ENCODE peak calls at places on chromosomes 5 and 9, in four cellular contexts. O is heart right ventricle, C is left lung, H is foreskin keratinocyte. A is an unnamed sample. For H3K4me1, the result is how much of the 10 kb centered on the place peaks cover.

GRCh38 chr5:58842851-58843250 is 260.0 kb downstream of the RAB3C start:
- DNase-seq in O (no peak), C (no peak), H (no peak), A (no peak)

GRCh38 chr5:13566903-13567339 is 377.6 kb downstream of the DNAH5 start:
- DNase-seq in C (no peak), O (no peak), H (peak), A (no peak)

GRCh38 chr5:72179816-72180440 is 72.7 kb downstream of the MAP1B start:
- DNase-seq in O (no peak), H (no peak), C (no peak), A (no peak)

GRCh38 chr5:65334077-65334476 is 147.6 kb downstream of the ADAMTS6 start:
- DNase-seq in C (no peak), O (no peak), H (peak), A (no peak)

GRCh38 chr9:35910613-35911488 is 1.6 kb downstream of the SPAAR start:
- DNase-seq in H (no peak), O (peak), C (no peak), A (no peak)

GRCh38 chr5:171826132-171826531 is 40.5 kb downstream of the SMIM23 start:
- DNase-seq in H (no peak), O (no peak), C (no peak), A (peak)

GRCh38 chr5:60972225-60972624 is 27.2 kb downstream of the NDUFAF2 start:
- DNase-seq in C (no peak), H (no peak), O (no peak), A (no peak)

GRCh38 chr5:15585128-15585527 is 85.1 kb downstream of the FBXL7 start:
- DNase-seq in C (no peak), O (no peak), H (peak), A (no peak)

GRCh38 chr9:106218854-106219253 is 524.5 kb downstream of the TMEM38B start:
- DNase-seq in H (no peak), O (no peak), C (no peak), A (no peak)

GRCh38 chr9:33076031-33076359 is 479 bp downstream of the SMU1 start:
- DNase-seq in C (no peak), O (no peak), H (no peak), A (no peak)

GRCh38 chr5:93658044-93658443 is 75.0 kb downstream of the NR2F1 start:
- DNase-seq in H (no peak), C (no peak), O (no peak), A (no peak)

GRCh38 chr5:39501403-39501802 is 76.6 kb upstream of the DAB2 start:
- DNase-seq in H (peak), O (peak), C (no peak), A (peak)

GRCh38 chr5:36607114-36607561 is 732 bp downstream of the SLC1A3 start:
- DNase-seq in H (no peak), O (peak), C (peak), A (peak)

GRCh38 chr9:121652838-121653231 is 1.4 kb downstream of the DAB2IP start:
- DNase-seq in C (no peak), H (no peak), O (no peak), A (no peak)

GRCh38 chr9:128145951-128146351 is 3.3 kb upstream of the LCN2 start:
- DNase-seq in H (no peak), O (peak), C (peak), A (no peak)

GRCh38 chr5:5492087-5492933 is 69.8 kb downstream of the ICE1 start:
- DNase-seq in O (no peak), C (no peak), H (no peak), A (peak)

GRCh38 chr9:35820076-35820475 is 5.2 kb upstream of the HINT2 start:
- DNase-seq in C (no peak), H (no peak), O (no peak), A (no peak)

DNA sequence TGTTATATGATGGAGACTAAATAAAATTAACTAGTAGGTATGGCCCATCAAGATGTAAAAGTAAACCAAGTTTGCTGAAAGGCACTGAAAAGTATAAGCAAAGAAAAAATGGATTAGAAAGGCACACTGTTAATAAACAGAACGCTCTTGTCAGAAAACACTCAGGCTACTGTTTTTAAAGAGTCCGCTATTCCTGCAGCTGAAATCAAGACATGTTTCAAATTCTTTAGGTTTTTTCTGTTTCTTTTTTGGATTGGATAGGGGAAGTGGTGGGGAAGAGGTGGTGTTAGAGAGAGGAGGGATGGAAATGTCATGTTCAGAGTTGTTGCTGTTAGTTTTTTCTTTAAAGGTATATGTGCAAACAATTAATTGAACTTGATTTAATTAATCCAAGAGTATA is 17.5 kb downstream of the OSTF1 start:
- DNase-seq in O (no peak), H (no peak), C (no peak), A (no peak)
- H3K4me1 ChIP-seq in O (half or more), H (under half), C (under half), A (under half)

GRCh38 chr5:55492449-55492848 is 42.3 kb downstream of the PLPP1 start:
- DNase-seq in H (peak), O (no peak), C (no peak), A (no peak)
- H3K27ac ChIP-seq in H (no peak), O (no peak), C (no peak), A (no peak)

GRCh38 chr9:2027761-2028160 is 12.6 kb downstream of the SMARCA2 start:
- DNase-seq in H (no peak), O (no peak), C (no peak), A (no peak)

GRCh38 chr9:2026181-2026580 is 11.0 kb downstream of the SMARCA2 start:
- DNase-seq in H (no peak), O (no peak), C (no peak), A (no peak)

GRCh38 chr9:2024888-2025781 is 10.0 kb downstream of the SMARCA2 start:
- DNase-seq in O (no peak), C (no peak), H (no peak), A (no peak)

GRCh38 chr9:2028888-2029287 is 13.7 kb downstream of the SMARCA2 start:
- DNase-seq in O (no peak), C (peak), H (no peak), A (no peak)

DNA sequence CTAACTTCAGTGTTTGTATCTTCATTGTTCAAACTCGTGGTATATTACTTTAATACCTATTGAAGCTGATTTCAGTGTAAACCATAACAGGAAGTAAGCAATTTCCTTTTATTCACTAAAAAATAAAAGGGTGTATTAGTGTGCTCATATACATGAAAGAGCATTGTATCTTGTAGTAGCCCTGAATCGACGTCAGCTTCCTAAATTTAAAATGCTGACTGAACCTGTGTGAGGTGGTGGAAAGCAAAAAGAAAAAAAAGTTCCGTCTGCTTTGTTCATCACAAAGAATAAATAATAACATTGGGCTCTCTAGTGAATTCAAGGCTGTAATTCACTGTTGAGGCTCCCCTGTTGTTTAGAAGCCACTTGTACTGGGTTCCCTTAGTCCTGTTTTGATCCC is 11.5 kb downstream of the SMARCA2 start:
- DNase-seq in C (no peak), O (no peak), H (no peak), A (no peak)
- H3K4me1 ChIP-seq in C (under half), O (half or more), H (under half), A (under half)

GRCh38 chr5:135995979-135996378 is 32.8 kb upstream of the TGFBI start:
- DNase-seq in C (no peak), O (no peak), H (no peak), A (no peak)
- H3K27ac ChIP-seq in C (no peak), O (no peak), H (no peak), A (peak)

GRCh38 chr5:1002271-1002546 is 6.4 kb upstream of the NKD2 start:
- DNase-seq in C (no peak), O (no peak), H (no peak), A (no peak)

GRCh38 chr5:1001406-1002270 is 7.0 kb upstream of the NKD2 start:
- DNase-seq in O (peak), H (no peak), C (peak), A (no peak)

GRCh38 chr5:1004598-1005361 is 3.8 kb upstream of the NKD2 start:
- DNase-seq in C (peak), O (peak), H (no peak), A (peak)

GRCh38 chr5:1003296-1003937 is 5.2 kb upstream of the NKD2 start:
- DNase-seq in O (no peak), H (peak), C (peak), A (no peak)

GRCh38 chr5:1002836-1003235 is 5.8 kb upstream of the NKD2 start:
- DNase-seq in H (no peak), C (peak), O (no peak), A (no peak)
- H3K4me1 ChIP-seq in H (under half), C (under half), O (under half), A (under half)

GRCh38 chr9:129611302-129611800 is 9.6 kb downstream of the C9orf50 start:
- DNase-seq in C (no peak), H (no peak), O (no peak), A (no peak)
- H3K27ac ChIP-seq in C (no peak), H (no peak), O (peak), A (no peak)

GRCh38 chr9:638152-638551 is 203.3 kb upstream of the DMRT1 start:
- DNase-seq in O (no peak), C (no peak), H (no peak), A (no peak)
- H3K4me1 ChIP-seq in O (under half), C (under half), H (under half), A (under half)